ENCODE peak calls at places on chromosomes 16 and 17, in eight cellular contexts. R is T-helper 2 cell; W is prostate gland; C is frontal cortex; L is NCI-H748 treated with DMSO at 0.1 percent for 48 hours; N is NCI-H460; B is stimulated activated CD4-positive, alpha-beta T cell treated with anti-CD3 and anti-CD28 coated beads, TNF-alpha, amount 100 ng/mL, for 4 hours; G is tibial nerve. T is an unnamed sample.

GRCh38 chr16:10776280-10776679 is 32.6 kb downstream of the NUBP1 start:
- DNase-seq in C (no peak), G (no peak), L (no peak), N (no peak), W (no peak), R (no peak), B (no peak), T (no peak)

GRCh38 chr16:7555459-7555858 is 222.8 kb downstream of the RBFOX1 start:
- DNase-seq in C (no peak), G (no peak), R (no peak), W (no peak), N (no peak), B (no peak), L (no peak), T (no peak)

GRCh38 chr17:64459284-64459747 is 10.4 kb downstream of the MILR1 start:
- DNase-seq in W (no peak), B (no peak), C (no peak), L (no peak), N (no peak), R (no peak), G (no peak), T (no peak)

GRCh38 chr17:82287849-82288601 is 14.5 kb upstream of the CSNK1D start:
- DNase-seq in N (no peak), L (no peak), W (peak), G (no peak), B (no peak), R (no peak), C (no peak), T (peak)

GRCh38 chr16:81447383-81448101 is 2.9 kb downstream of the CMIP start:
- DNase-seq in N (no peak), W (peak), R (no peak), G (no peak), L (no peak), C (no peak), B (no peak), T (peak)

GRCh38 chr17:36600936-36601302 is 464 bp upstream of the MRM1 start:
- DNase-seq in B (peak), R (peak), G (no peak), N (no peak), C (peak), W (no peak), L (no peak), T (no peak)

GRCh38 chr17:73973881-73974409 is 229.5 kb upstream of the RPL38 start:
- DNase-seq in W (no peak), R (no peak), C (no peak), B (no peak), L (no peak), G (no peak), N (no peak), T (no peak)

GRCh38 chr17:68035523-68036303 is at the start of gene KPNA2:
- DNase-seq in G (peak), C (peak), L (peak), R (peak), W (peak), N (peak), B (peak), T (peak)

GRCh38 chr17:31915456-31916100 is 14.1 kb upstream of the UTP6 start:
- DNase-seq in N (no peak), C (no peak), L (no peak), G (no peak), B (no peak), R (no peak), W (no peak), T (no peak)

GRCh38 chr16:24993722-24994686 is 21.2 kb downstream of the ARHGAP17 start:
- DNase-seq in C (no peak), L (no peak), N (peak), B (no peak), W (no peak), R (no peak), G (no peak), T (no peak)

GRCh38 chr16:3548445-3548844 is 28.8 kb downstream of the NLRC3 start:
- DNase-seq in C (no peak), N (no peak), B (no peak), G (no peak), R (no peak), L (no peak), W (no peak), T (no peak)

GRCh38 chr17:79925242-79925957 is 86.2 kb upstream of the CBX4 start:
- DNase-seq in R (no peak), N (peak), G (no peak), W (peak), L (no peak), C (peak), B (no peak), T (no peak)

GRCh38 chr17:63984651-63985386 is 12.1 kb upstream of the SCN4A start:
- DNase-seq in R (no peak), C (no peak), G (peak), N (no peak), L (no peak), W (no peak), B (peak), T (no peak)

GRCh38 chr16:49602201-49603041 is 228.8 kb downstream of the C16orf78 start:
- DNase-seq in N (no peak), G (no peak), W (no peak), L (no peak), R (no peak), C (no peak), B (no peak), T (no peak)

GRCh38 chr16:4556112-4556511 is at the start of gene C16orf96:
- DNase-seq in G (no peak), L (no peak), W (no peak), B (no peak), C (no peak), N (no peak), R (no peak), T (no peak)

GRCh38 chr17:10875984-10876555 is 38.2 kb upstream of the PIRT start:
- DNase-seq in W (peak), C (peak), L (peak), G (peak), R (no peak), N (peak), B (no peak), T (no peak)

GRCh38 chr17:68290268-68290954 is 516 bp downstream of the SLC16A6 start:
- DNase-seq in L (no peak), C (peak), R (peak), G (no peak), W (peak), N (no peak), B (peak), T (no peak)

GRCh38 chr17:45430738-45431530 is 1.7 kb downstream of the ARHGAP27 start:
- DNase-seq in L (no peak), N (no peak), W (peak), G (no peak), R (no peak), B (no peak), C (no peak), T (no peak)

GRCh38 chr16:83633285-83633684 is 174.5 kb upstream of the HSBP1 start:
- DNase-seq in G (no peak), B (no peak), N (no peak), L (no peak), W (no peak), C (no peak), R (no peak), T (no peak)

GRCh38 chr16:54812229-54812628 is 118.4 kb upstream of the IRX5 start:
- DNase-seq in R (no peak), W (no peak), C (no peak), G (no peak), L (no peak), B (no peak), N (no peak), T (no peak)

GRCh38 chr16:58589311-58589890 is 40.2 kb downstream of the CNOT1 start:
- DNase-seq in C (no peak), L (no peak), N (no peak), W (no peak), G (no peak), R (no peak), B (no peak), T (no peak)

GRCh38 chr16:71669926-71670536 is 44.0 kb downstream of the MARVELD3 start:
- DNase-seq in C (no peak), W (no peak), R (no peak), N (no peak), B (no peak), L (no peak), G (no peak), T (no peak)

GRCh38 chr17:74199306-74200092 is 4.0 kb upstream of the RPL38 start:
- DNase-seq in R (peak), C (peak), N (peak), L (peak), G (peak), B (no peak), W (no peak), T (peak)

GRCh38 chr16:19288872-19289799 is 3.6 kb downstream of the CLEC19A start:
- DNase-seq in C (no peak), B (no peak), L (no peak), R (no peak), N (no peak), W (no peak), G (no peak), T (no peak)

GRCh38 chr17:44972953-44973352 is 4.8 kb upstream of the C1QL1 start:
- DNase-seq in W (no peak), R (no peak), B (no peak), L (no peak), C (no peak), G (no peak), N (no peak), T (no peak)

T was measured in DMS153.